ENCODE peak calls at places on chromosome 9, in five cellular contexts. One of them, this sample, is unnamed.

GRCh38 chr9:116491659-116492058 is 195.4 kb upstream of the TRIM32 start:
- DNase-seq in NCI-H1417: no peak
- DNase-seq in PC-3: no peak
- DNase-seq in left kidney: no peak
- DNase-seq in CD4-positive, alpha-beta T cell: no peak
- DNase-seq in this sample: no peak

GRCh38 chr9:108650826-108651225 is 205.0 kb downstream of the ACTL7B start:
- DNase-seq in left kidney: no peak
- DNase-seq in PC-3: no peak
- DNase-seq in CD4-positive, alpha-beta T cell: no peak
- DNase-seq in NCI-H1417: no peak
- DNase-seq in this sample: no peak

GRCh38 chr9:90960941-90961340 is 159.3 kb downstream of the SYK start:
- DNase-seq in PC-3: no peak
- DNase-seq in left kidney: no peak
- DNase-seq in CD4-positive, alpha-beta T cell: no peak
- DNase-seq in NCI-H1417: no peak
- DNase-seq in this sample: no peak

GRCh38 chr9:21660976-21661375 is 141.5 kb upstream of the MTAP start:
- DNase-seq in left kidney: no peak
- DNase-seq in NCI-H1417: no peak
- DNase-seq in PC-3: no peak
- DNase-seq in CD4-positive, alpha-beta T cell: no peak
- DNase-seq in this sample: no peak

GRCh38 chr9:131667576-131667975 is 72.3 kb downstream of the RAPGEF1 start:
- DNase-seq in CD4-positive, alpha-beta T cell: no peak
- DNase-seq in NCI-H1417: no peak
- DNase-seq in left kidney: no peak
- DNase-seq in PC-3: no peak
- DNase-seq in this sample: no peak

GRCh38 chr9:122827759-122828090 is 663 bp downstream of the PDCL start:
- DNase-seq in NCI-H1417: no peak
- DNase-seq in left kidney: peak; percentile 64
- DNase-seq in PC-3: no peak
- DNase-seq in CD4-positive, alpha-beta T cell: no peak
- DNase-seq in this sample: peak; percentile 37

GRCh38 chr9:125863920-125864319 is 116.7 kb downstream of the PBX3 start:
- DNase-seq in NCI-H1417: no peak
- DNase-seq in PC-3: no peak
- DNase-seq in left kidney: no peak
- DNase-seq in CD4-positive, alpha-beta T cell: no peak
- DNase-seq in this sample: no peak

GRCh38 chr9:86971742-86972141 is 24.4 kb upstream of the GAS1 start:
- DNase-seq in left kidney: no peak
- DNase-seq in PC-3: no peak
- DNase-seq in NCI-H1417: no peak
- DNase-seq in CD4-positive, alpha-beta T cell: no peak
- DNase-seq in this sample: no peak

GRCh38 chr9:129258124-129258822 is 80.2 kb upstream of the IER5L start:
- DNase-seq in PC-3: peak; percentile 14
- DNase-seq in CD4-positive, alpha-beta T cell: peak; percentile 81
- DNase-seq in NCI-H1417: peak; percentile 64
- DNase-seq in left kidney: peak; percentile 98
- DNase-seq in this sample: peak; percentile 100

GRCh38 chr9:75664597-75664996 is 225.9 kb upstream of the PCSK5 start:
- DNase-seq in PC-3: no peak
- DNase-seq in NCI-H1417: peak; percentile 10
- DNase-seq in left kidney: no peak
- DNase-seq in CD4-positive, alpha-beta T cell: no peak
- DNase-seq in this sample: no peak

GRCh38 chr9:2023042-2023441 is 7.9 kb downstream of the SMARCA2 start:
- DNase-seq in left kidney: no peak
- DNase-seq in PC-3: no peak
- DNase-seq in NCI-H1417: no peak
- DNase-seq in CD4-positive, alpha-beta T cell: no peak
- DNase-seq in this sample: no peak

GRCh38 chr9:22142681-22143080 is 133.6 kb upstream of the CDKN2B start:
- DNase-seq in CD4-positive, alpha-beta T cell: no peak
- DNase-seq in NCI-H1417: no peak
- DNase-seq in left kidney: no peak
- DNase-seq in PC-3: peak; percentile 29
- DNase-seq in this sample: no peak

GRCh38 chr9:69314547-69314946 is 10.5 kb upstream of the ENTREP1 start:
- DNase-seq in PC-3: peak; percentile 14
- DNase-seq in NCI-H1417: no peak
- DNase-seq in CD4-positive, alpha-beta T cell: no peak
- DNase-seq in left kidney: no peak
- DNase-seq in this sample: no peak

GRCh38 chr9:124868511-124869465 is 6.9 kb downstream of the ARPC5L start:
- DNase-seq in left kidney: peak; percentile 96
- DNase-seq in PC-3: peak; percentile 85
- DNase-seq in CD4-positive, alpha-beta T cell: peak; percentile 84
- DNase-seq in NCI-H1417: peak; percentile 77
- DNase-seq in this sample: peak; percentile 98

GRCh38 chr9:92635760-92636159 is 34.2 kb downstream of the IPPK start:
- DNase-seq in NCI-H1417: no peak
- DNase-seq in CD4-positive, alpha-beta T cell: no peak
- DNase-seq in PC-3: no peak
- DNase-seq in left kidney: no peak
- DNase-seq in this sample: no peak

GRCh38 chr9:21711504-21711903 is 90.9 kb upstream of the MTAP start:
- DNase-seq in NCI-H1417: peak; percentile 87
- DNase-seq in CD4-positive, alpha-beta T cell: no peak
- DNase-seq in left kidney: peak; percentile 47
- DNase-seq in PC-3: no peak
- DNase-seq in this sample: peak; percentile 70

GRCh38 chr9:79581794-79582193 is 10.0 kb downstream of the TLE4 start:
- DNase-seq in left kidney: no peak
- DNase-seq in CD4-positive, alpha-beta T cell: no peak
- DNase-seq in NCI-H1417: no peak
- DNase-seq in PC-3: peak; percentile 52
- DNase-seq in this sample: no peak

GRCh38 chr9:119284118-119284517 is 85.1 kb downstream of the BRINP1 start:
- DNase-seq in PC-3: no peak
- DNase-seq in NCI-H1417: no peak
- DNase-seq in CD4-positive, alpha-beta T cell: no peak
- DNase-seq in left kidney: peak; percentile 87
- DNase-seq in this sample: no peak

GRCh38 chr9:111726949-111727348 is 65.5 kb downstream of the GNG10 start:
- DNase-seq in NCI-H1417: no peak
- DNase-seq in CD4-positive, alpha-beta T cell: no peak
- DNase-seq in PC-3: peak; percentile 44
- DNase-seq in left kidney: no peak
- DNase-seq in this sample: no peak

GRCh38 chr9:91234523-91234922 is 127.2 kb downstream of the AUH start:
- DNase-seq in NCI-H1417: no peak
- DNase-seq in left kidney: peak; percentile 22
- DNase-seq in CD4-positive, alpha-beta T cell: no peak
- DNase-seq in PC-3: no peak
- DNase-seq in this sample: no peak

GRCh38 chr9:128637656-128638055 is 19.0 kb downstream of the DYNC2I2 start:
- DNase-seq in PC-3: no peak
- DNase-seq in NCI-H1417: no peak
- DNase-seq in left kidney: no peak
- DNase-seq in CD4-positive, alpha-beta T cell: no peak
- DNase-seq in this sample: no peak

GRCh38 chr9:71763752-71764332 is 4.5 kb downstream of the CEMIP2 start:
- DNase-seq in left kidney: no peak
- DNase-seq in PC-3: peak; percentile 42
- DNase-seq in NCI-H1417: no peak
- DNase-seq in CD4-positive, alpha-beta T cell: no peak
- DNase-seq in this sample: no peak

GRCh38 chr9:37976714-37977477 is 73.0 kb upstream of the SLC25A51 start:
- DNase-seq in PC-3: peak; percentile 39
- DNase-seq in CD4-positive, alpha-beta T cell: no peak
- DNase-seq in left kidney: no peak
- DNase-seq in NCI-H1417: no peak
- DNase-seq in this sample: peak; percentile 46

GRCh38 chr9:21326526-21327139 is 8.6 kb downstream of the KLHL9 start:
- DNase-seq in CD4-positive, alpha-beta T cell: no peak
- DNase-seq in PC-3: peak; percentile 63
- DNase-seq in left kidney: peak; percentile 62
- DNase-seq in NCI-H1417: peak; percentile 43
- DNase-seq in this sample: peak; percentile 42

GRCh38 chr9:126704157-126704941 is 90.6 kb downstream of the LMX1B start:
- DNase-seq in left kidney: peak; percentile 73
- DNase-seq in CD4-positive, alpha-beta T cell: no peak
- DNase-seq in NCI-H1417: no peak
- DNase-seq in PC-3: peak; percentile 61
- DNase-seq in this sample: peak; percentile 96

GRCh38 chr9:8473226-8473625 is 673.6 kb upstream of the DMAC1 start:
- DNase-seq in CD4-positive, alpha-beta T cell: no peak
- DNase-seq in PC-3: no peak
- DNase-seq in NCI-H1417: no peak
- DNase-seq in left kidney: peak; percentile 73
- DNase-seq in this sample: no peak

GRCh38 chr9:123318192-123318591 is 37.8 kb upstream of the CRB2 start:
- DNase-seq in PC-3: no peak
- DNase-seq in CD4-positive, alpha-beta T cell: no peak
- DNase-seq in NCI-H1417: no peak
- DNase-seq in left kidney: no peak
- DNase-seq in this sample: no peak

GRCh38 chr9:77989437-77989836 is 42.2 kb downstream of the GNAQ start:
- DNase-seq in CD4-positive, alpha-beta T cell: no peak
- DNase-seq in PC-3: no peak
- DNase-seq in NCI-H1417: no peak
- DNase-seq in left kidney: no peak
- DNase-seq in this sample: no peak

GRCh38 chr9:68979538-68980314 is 34.2 kb downstream of the PRKACG start:
- DNase-seq in NCI-H1417: no peak
- DNase-seq in PC-3: no peak
- DNase-seq in left kidney: no peak
- DNase-seq in CD4-positive, alpha-beta T cell: no peak
- DNase-seq in this sample: no peak

GRCh38 chr9:34633851-34634550 is 3.6 kb downstream of the SIGMAR1 start:
- DNase-seq in CD4-positive, alpha-beta T cell: peak; percentile 68
- DNase-seq in left kidney: peak; percentile 81
- DNase-seq in NCI-H1417: peak; percentile 37
- DNase-seq in PC-3: peak; percentile 56
- DNase-seq in this sample: peak; percentile 87

GRCh38 chr9:10910779-10911178 is 298.0 kb upstream of the PTPRD start:
- DNase-seq in CD4-positive, alpha-beta T cell: no peak
- DNase-seq in left kidney: no peak
- DNase-seq in NCI-H1417: no peak
- DNase-seq in PC-3: no peak
- DNase-seq in this sample: no peak

GRCh38 chr9:90795879-90796317 is 5.7 kb upstream of the SYK start:
- DNase-seq in PC-3: no peak
- DNase-seq in NCI-H1417: no peak
- DNase-seq in left kidney: no peak
- DNase-seq in CD4-positive, alpha-beta T cell: no peak
- DNase-seq in this sample: no peak

GRCh38 chr9:36456480-36457115 is 56.5 kb upstream of the RNF38 start:
- DNase-seq in CD4-positive, alpha-beta T cell: no peak
- DNase-seq in PC-3: no peak
- DNase-seq in NCI-H1417: no peak
- DNase-seq in left kidney: peak; percentile 22
- DNase-seq in this sample: no peak

GRCh38 chr9:75624984-75625383 is 265.5 kb upstream of the PCSK5 start:
- DNase-seq in PC-3: no peak
- DNase-seq in CD4-positive, alpha-beta T cell: no peak
- DNase-seq in NCI-H1417: no peak
- DNase-seq in left kidney: no peak
- DNase-seq in this sample: no peak

GRCh38 chr9:97923529-97924108 is 1.3 kb upstream of the TRMO start:
- DNase-seq in CD4-positive, alpha-beta T cell: peak; percentile 60
- DNase-seq in left kidney: peak; percentile 91
- DNase-seq in PC-3: peak; percentile 77
- DNase-seq in NCI-H1417: peak; percentile 64
- DNase-seq in this sample: peak; percentile 81

This sample was measured in RWPE1.